ENCODE peak calls at places on chromosomes 11 and 22, in four cellular contexts. D is M059J; K is effector memory CD8-positive, alpha-beta T cell; R is fibroblast of lung. H is an unnamed sample.

GRCh38 chr22:42931421-42932196 is 74.5 kb upstream of the ARFGAP3 start:
- DNase-seq in D (no peak), K (no peak), R (no peak), H (no peak)

GRCh38 chr11:110251837-110252236 is 44.6 kb downstream of the RDX start:
- DNase-seq in D (peak; percentile 95), K (no peak), R (peak; percentile 43), H (peak; percentile 72)

GRCh38 chr11:79100093-79100704 is 340.6 kb downstream of the TENM4 start:
- DNase-seq in D (peak; percentile 41), K (no peak), R (peak; percentile 66), H (peak; percentile 48)

GRCh38 chr22:22941831-22942510 is 54.4 kb downstream of the IGLL5 start:
- DNase-seq in D (no peak), K (no peak), R (no peak), H (no peak)

GRCh38 chr22:39309881-39310714 is 9.3 kb downstream of the RPL3 start:
- DNase-seq in D (peak; percentile 28), K (no peak), R (peak; percentile 69), H (peak; percentile 91)

GRCh38 chr22:45503816-45504702 is 1.4 kb downstream of the FBLN1 start:
- DNase-seq in D (peak; percentile 79), K (no peak), R (peak; percentile 63), H (no peak)

GRCh38 chr22:38481871-38482332 is 14.0 kb downstream of the KDELR3 start:
- DNase-seq in D (no peak), K (no peak), R (no peak), H (no peak)

GRCh38 chr22:37018815-37019308 is 385 bp downstream of the TST start:
- DNase-seq in D (no peak), K (no peak), R (peak; percentile 70), H (peak; percentile 44)

GRCh38 chr11:118615282-118615979 is 8.0 kb downstream of the PHLDB1 start:
- DNase-seq in D (peak; percentile 78), K (no peak), R (no peak), H (peak; percentile 76)

GRCh38 chr11:130145975-130146776 is 13.4 kb upstream of the ST14 start:
- DNase-seq in D (peak; percentile 35), K (peak; percentile 9), R (no peak), H (peak; percentile 96)

GRCh38 chr11:75577198-75577597 is 15.1 kb downstream of the SERPINH1 start:
- DNase-seq in D (no peak), K (peak; percentile 49), R (no peak), H (peak; percentile 65)

GRCh38 chr11:59866397-59866796 is at the start of gene TCN1:
- DNase-seq in D (peak; percentile 51), K (no peak), R (no peak), H (peak; percentile 83)

GRCh38 chr11:72113170-72113808 is 794 bp upstream of the ANAPC15 start:
- DNase-seq in D (peak; percentile 80), K (no peak), R (no peak), H (peak; percentile 22)

GRCh38 chr11:3920148-3920852 is 64.8 kb downstream of the STIM1 start:
- DNase-seq in D (peak; percentile 85), K (peak; percentile 49), R (peak; percentile 91), H (no peak)

GRCh38 chr11:79076526-79077115 is 364.2 kb downstream of the TENM4 start:
- DNase-seq in D (peak; percentile 27), K (no peak), R (no peak), H (no peak)

GRCh38 chr11:118212781-118213565 is 11.8 kb downstream of the JAML start:
- DNase-seq in D (no peak), K (no peak), R (no peak), H (no peak)

GRCh38 chr11:13064593-13064992 is 55.5 kb downstream of the RASSF10 start:
- DNase-seq in D (no peak), K (no peak), R (no peak), H (no peak)

GRCh38 chr22:38462960-38463784 is 4.7 kb upstream of the KDELR3 start:
- DNase-seq in D (no peak), K (no peak), R (no peak), H (peak; percentile 63)

GRCh38 chr11:60964801-60965200 is 6.7 kb upstream of the CD6 start:
- DNase-seq in D (no peak), K (no peak), R (no peak), H (no peak)

GRCh38 chr11:109911488-109911887 is 181.7 kb upstream of the ZC3H12C start:
- DNase-seq in D (no peak), K (no peak), R (no peak), H (no peak)

GRCh38 chr11:127110542-127110941 is 110.0 kb upstream of the KIRREL3 start:
- DNase-seq in D (no peak), K (no peak), R (no peak), H (no peak)

GRCh38 chr11:84273541-84273940 is 987.4 kb upstream of the CCDC90B start:
- DNase-seq in D (no peak), K (no peak), R (no peak), H (no peak)

GRCh38 chr11:126502159-126502558 is 146.7 kb downstream of the ST3GAL4 start:
- DNase-seq in D (no peak), K (no peak), R (no peak), H (no peak)

H was measured in kidney tubule cell.